ENCODE peak calls at places on chromosomes 13 and 19, in seven cellular contexts. X is heart left ventricle, I is tibial artery, S is cardiac fibroblast, H is upper lobe of right lung, O is A673, B is RWPE1. J is an unnamed sample.
A peak's percentile ranks its signal among the peaks of the same experiment; 100 is the strongest.

GRCh38 chr19:2529473-2529918 is 53.6 kb downstream of the GADD45B start:
- DNase-seq in B (peak; percentile 88), X (no peak), H (no peak), S (peak; percentile 77), O (no peak), I (no peak), J (no peak)

GRCh38 chr19:2482354-2483038 is 6.6 kb downstream of the GADD45B start:
- DNase-seq in X (no peak), S (no peak), I (no peak), H (no peak), B (no peak), O (no peak), J (no peak)

GRCh38 chr13:105037064-105037463 is 1498.4 kb downstream of the EFNB2 start:
- DNase-seq in I (no peak), H (no peak), O (no peak), S (no peak), B (no peak), X (no peak), J (no peak)

GRCh38 chr13:23609414-23610186 is 39.4 kb downstream of the TNFRSF19 start:
- DNase-seq in H (no peak), B (no peak), S (peak; percentile 67), X (no peak), O (peak; percentile 54), I (no peak), J (no peak)

GRCh38 chr13:91609353-91609752 is 210.9 kb downstream of the GPC5 start:
- DNase-seq in O (no peak), I (no peak), H (no peak), X (no peak), S (peak; percentile 47), B (no peak), J (no peak)

GRCh38 chr13:101058841-101059240 is 357.5 kb downstream of the NALCN start:
- DNase-seq in X (no peak), H (no peak), B (no peak), I (no peak), S (no peak), O (no peak), J (no peak)

GRCh38 chr19:10625003-10625761 is at the start of gene SLC44A2:
- DNase-seq in I (peak; percentile 93), O (no peak), X (peak; percentile 88), S (peak; percentile 74), H (peak; percentile 94), B (peak; percentile 92), J (no peak)

GRCh38 chr13:38753878-38754277 is 67.0 kb downstream of the FREM2 start:
- DNase-seq in B (peak; percentile 43), X (no peak), I (no peak), O (no peak), H (no peak), S (no peak), J (no peak)

GRCh38 chr19:10766681-10767201 is 48.9 kb downstream of the DNM2 start:
- DNase-seq in B (no peak), S (peak; percentile 73), X (peak; percentile 53), O (peak; percentile 65), I (no peak), H (no peak), J (no peak)

GRCh38 chr13:76016799-76017198 is 380.7 kb downstream of the LMO7 start:
- DNase-seq in B (no peak), I (no peak), O (peak; percentile 48), H (peak; percentile 40), S (peak; percentile 40), X (no peak), J (no peak)

GRCh38 chr19:29554149-29554548 is 28.4 kb downstream of the VSTM2B start:
- DNase-seq in I (no peak), S (no peak), X (no peak), B (no peak), O (no peak), H (no peak), J (no peak)

DNA sequence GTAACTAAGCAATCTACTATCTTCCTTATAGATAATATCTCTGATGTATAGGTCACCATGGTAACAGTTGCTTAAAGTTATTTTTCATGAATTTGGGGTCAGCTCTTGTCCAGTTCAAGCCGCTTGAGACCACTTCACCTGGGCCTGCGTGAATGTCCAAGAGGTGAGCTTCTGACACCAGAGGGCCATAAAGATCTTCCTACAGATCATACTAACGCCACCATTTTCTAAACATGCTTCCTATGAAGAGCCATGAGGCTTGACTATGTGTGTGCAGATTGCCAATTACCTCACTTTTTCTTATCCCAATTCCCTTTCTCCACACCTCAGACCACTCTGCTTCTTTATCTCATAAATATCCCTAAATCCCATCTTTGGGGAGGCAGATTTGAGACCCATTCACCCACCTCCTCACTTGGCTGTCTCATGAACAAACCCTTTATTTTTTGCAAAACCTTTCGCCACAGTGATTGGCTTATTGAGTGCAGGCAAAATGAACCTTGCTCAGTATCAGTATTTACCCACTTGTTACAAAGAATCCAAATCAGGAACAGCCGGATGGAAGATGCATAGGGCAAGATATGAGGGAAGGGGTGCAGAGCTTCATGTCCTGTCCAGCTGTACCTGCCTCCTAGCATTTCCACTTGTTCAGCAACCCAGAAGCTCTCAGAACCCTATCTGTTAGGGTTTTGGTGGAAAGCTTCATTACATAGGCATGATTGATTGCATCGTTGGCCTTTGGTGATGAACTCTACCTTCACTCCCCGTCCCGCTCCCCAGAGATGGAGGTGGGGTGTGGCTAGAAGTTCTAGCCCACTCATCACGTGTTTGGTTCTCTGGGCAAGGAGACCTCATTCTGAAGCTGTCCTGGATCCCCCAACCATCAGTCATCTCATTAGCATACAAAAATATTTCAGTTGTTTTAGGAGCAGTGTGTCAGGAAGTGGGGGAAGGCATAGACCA is 34.2 kb downstream of the FAM187B start:
- DNase-seq in B (no peak), O (no peak), X (no peak), I (no peak), S (no peak), H (no peak), J (no peak)
- TF ChIP-seq CTCF in B (no peak), O (no peak), X (no peak), I (no peak), S (no peak), H (no peak), J (no peak)

GRCh38 chr19:39190768-39191167 is 6.0 kb upstream of the NCCRP1 start:
- DNase-seq in B (no peak), H (no peak), X (no peak), I (no peak), O (no peak), S (no peak), J (no peak)

GRCh38 chr19:39188960-39189359 is 7.8 kb upstream of the NCCRP1 start:
- DNase-seq in S (no peak), B (no peak), I (no peak), H (no peak), X (no peak), O (no peak), J (no peak)

GRCh38 chr19:39186391-39186790 is 10.4 kb upstream of the NCCRP1 start:
- DNase-seq in X (no peak), S (no peak), H (no peak), O (no peak), B (no peak), I (no peak), J (no peak)

GRCh38 chr19:39183100-39183499 is 13.7 kb upstream of the NCCRP1 start:
- DNase-seq in H (no peak), X (no peak), I (no peak), S (no peak), B (no peak), O (no peak), J (no peak)

DNA sequence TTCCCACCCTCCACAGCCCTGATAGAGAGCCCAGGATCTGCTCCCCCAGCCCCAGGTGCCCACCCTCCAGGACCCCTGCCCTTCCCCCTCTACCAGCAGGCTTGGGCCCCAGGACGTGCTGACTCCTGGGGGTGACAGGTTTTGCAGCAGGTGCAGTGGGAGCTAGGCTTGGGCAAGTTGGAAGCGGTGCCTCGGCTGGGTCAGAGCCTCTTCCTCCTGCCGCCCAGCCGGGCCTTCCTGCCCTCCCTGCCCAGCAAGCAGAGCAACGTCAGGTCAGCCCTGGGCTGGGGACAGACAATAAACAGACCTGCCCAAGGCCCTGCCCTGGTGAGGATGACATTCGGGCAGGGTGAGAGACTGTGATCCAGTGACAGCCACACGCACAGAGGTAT is 9.2 kb upstream of the NCCRP1 start:
- DNase-seq in B (no peak), I (no peak), O (no peak), X (no peak), H (no peak), S (no peak), J (no peak)
- TF ChIP-seq CTCF in B (peak; percentile 18), I (no peak), O (peak; percentile 22), X (no peak), H (no peak), S (no peak), J (peak; percentile 23)

GRCh38 chr19:38792250-38793111 is 3.5 kb downstream of the LGALS7B start:
- DNase-seq in B (no peak), X (peak; percentile 48), S (peak; percentile 44), H (peak; percentile 82), O (no peak), I (no peak), J (no peak)
- TF ChIP-seq CTCF in B (no peak), X (peak; percentile 10), S (peak; percentile 27), H (peak; percentile 50), O (no peak), I (no peak), J (no peak)

GRCh38 chr19:15629003-15629880 is 11.5 kb upstream of the CYP4F3 start:
- DNase-seq in S (peak; percentile 60), B (peak; percentile 81), H (peak; percentile 91), X (peak; percentile 71), O (peak; percentile 74), I (peak; percentile 79), J (peak; percentile 94)

GRCh38 chr19:15633122-15633521 is 7.6 kb upstream of the CYP4F3 start:
- DNase-seq in B (no peak), X (no peak), O (no peak), S (no peak), I (no peak), H (no peak), J (no peak)

GRCh38 chr19:15635016-15635805 is 5.5 kb upstream of the CYP4F3 start:
- DNase-seq in H (no peak), O (no peak), B (no peak), I (no peak), X (no peak), S (no peak), J (no peak)

GRCh38 chr19:15634105-15634504 is 6.6 kb upstream of the CYP4F3 start:
- DNase-seq in S (no peak), O (no peak), H (no peak), I (no peak), X (no peak), B (no peak), J (no peak)

DNA sequence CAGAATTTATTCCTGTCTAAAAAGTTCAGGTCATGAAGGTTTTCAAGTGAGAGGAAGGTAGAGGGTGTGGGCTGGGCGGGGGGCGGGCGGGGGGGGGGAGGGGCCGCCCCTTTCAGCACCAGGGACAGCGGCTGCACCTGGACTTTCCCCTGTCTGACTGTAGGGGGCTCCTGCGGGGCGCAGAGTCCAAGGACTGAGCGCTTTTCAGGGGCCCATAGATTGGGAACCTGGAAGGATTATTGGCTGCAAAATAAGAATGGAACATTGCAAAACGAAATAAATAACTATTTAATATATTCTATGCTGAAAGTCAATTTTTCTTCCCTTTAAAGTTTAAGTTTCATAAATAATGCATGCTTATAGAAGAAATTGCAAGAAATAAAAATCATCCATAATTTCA is 8.9 kb upstream of the CYP4F3 start:
- DNase-seq in X (no peak), B (peak; percentile 63), S (peak; percentile 2), O (peak; percentile 54), H (no peak), I (no peak), J (no peak)
- TF ChIP-seq CTCF in X (peak; percentile 33), B (peak; percentile 64), S (peak; percentile 42), O (peak; percentile 57), H (peak; percentile 42), I (no peak), J (peak; percentile 42)

GRCh38 chr19:45677351-45678230 is 9.6 kb downstream of the GIPR start:
- DNase-seq in I (peak; percentile 69), X (peak; percentile 46), S (peak; percentile 92), H (peak; percentile 95), O (peak; percentile 97), B (peak; percentile 87), J (no peak)
- TF ChIP-seq CTCF in I (no peak), X (no peak), S (peak; percentile 22), H (no peak), O (no peak), B (peak; percentile 41), J (no peak)

J was measured in esophagus muscularis mucosa.